ENCODE peak calls at places on chromosomes 11 and 22, in six cellular contexts. One of them, this sample, is unnamed.

GRCh38 chr11:104813532-104813931 is 84.7 kb downstream of the CASP12 start:
- DNase-seq in lower leg skin: no peak
- DNase-seq in nephron progenitor cell: no peak
- DNase-seq in fibroblast of villous mesenchyme: no peak
- DNase-seq in EL: no peak
- DNase-seq in activated T-helper 9 cell treated with anti-CD3 and anti-CD28 coated beads, Interleukin-2, amount 50 U/mL, for 16 hours: no peak
- DNase-seq in this sample: no peak

GRCh38 chr11:71358122-71358728 is 90.0 kb downstream of the DHCR7 start:
- DNase-seq in lower leg skin: no peak
- DNase-seq in activated T-helper 9 cell treated with anti-CD3 and anti-CD28 coated beads, Interleukin-2, amount 50 U/mL, for 16 hours: no peak
- DNase-seq in EL: no peak
- DNase-seq in nephron progenitor cell: no peak
- DNase-seq in fibroblast of villous mesenchyme: no peak
- DNase-seq in this sample: no peak

GRCh38 chr11:35357893-35358292 is 61.5 kb downstream of the SLC1A2 start:
- DNase-seq in lower leg skin: no peak
- DNase-seq in fibroblast of villous mesenchyme: no peak
- DNase-seq in EL: peak; percentile 55
- DNase-seq in activated T-helper 9 cell treated with anti-CD3 and anti-CD28 coated beads, Interleukin-2, amount 50 U/mL, for 16 hours: no peak
- DNase-seq in nephron progenitor cell: no peak
- DNase-seq in this sample: peak; percentile 47

GRCh38 chr11:68021167-68021787 is 9.2 kb upstream of the NDUFS8 start:
- DNase-seq in activated T-helper 9 cell treated with anti-CD3 and anti-CD28 coated beads, Interleukin-2, amount 50 U/mL, for 16 hours: no peak
- DNase-seq in lower leg skin: no peak
- DNase-seq in fibroblast of villous mesenchyme: no peak
- DNase-seq in EL: no peak
- DNase-seq in nephron progenitor cell: no peak
- DNase-seq in this sample: no peak

GRCh38 chr11:67024410-67024809 is 1.5 kb downstream of the SYT12 start:
- DNase-seq in fibroblast of villous mesenchyme: no peak
- DNase-seq in nephron progenitor cell: no peak
- DNase-seq in activated T-helper 9 cell treated with anti-CD3 and anti-CD28 coated beads, Interleukin-2, amount 50 U/mL, for 16 hours: peak; percentile 24
- DNase-seq in EL: no peak
- DNase-seq in lower leg skin: no peak
- DNase-seq in this sample: no peak

GRCh38 chr11:20511982-20512381 is 87.4 kb upstream of the SLC6A5 start:
- DNase-seq in fibroblast of villous mesenchyme: no peak
- DNase-seq in nephron progenitor cell: no peak
- DNase-seq in EL: no peak
- DNase-seq in activated T-helper 9 cell treated with anti-CD3 and anti-CD28 coated beads, Interleukin-2, amount 50 U/mL, for 16 hours: no peak
- DNase-seq in lower leg skin: no peak
- DNase-seq in this sample: no peak

GRCh38 chr22:47393191-47393590 is 630.7 kb downstream of the TBC1D22A start:
- DNase-seq in fibroblast of villous mesenchyme: no peak
- DNase-seq in EL: no peak
- DNase-seq in lower leg skin: no peak
- DNase-seq in nephron progenitor cell: no peak
- DNase-seq in activated T-helper 9 cell treated with anti-CD3 and anti-CD28 coated beads, Interleukin-2, amount 50 U/mL, for 16 hours: no peak
- DNase-seq in this sample: no peak

GRCh38 chr11:68117896-68118470 is 3.2 kb downstream of the CHKA start:
- DNase-seq in fibroblast of villous mesenchyme: no peak
- DNase-seq in lower leg skin: no peak
- DNase-seq in nephron progenitor cell: no peak
- DNase-seq in activated T-helper 9 cell treated with anti-CD3 and anti-CD28 coated beads, Interleukin-2, amount 50 U/mL, for 16 hours: no peak
- DNase-seq in EL: no peak
- DNase-seq in this sample: no peak

GRCh38 chr11:118843518-118843917 is 40.2 kb upstream of the CXCR5 start:
- DNase-seq in fibroblast of villous mesenchyme: no peak
- DNase-seq in nephron progenitor cell: no peak
- DNase-seq in EL: no peak
- DNase-seq in activated T-helper 9 cell treated with anti-CD3 and anti-CD28 coated beads, Interleukin-2, amount 50 U/mL, for 16 hours: no peak
- DNase-seq in lower leg skin: no peak
- DNase-seq in this sample: no peak

GRCh38 chr22:31337178-31337577 is 9.0 kb downstream of the PATZ1 start:
- DNase-seq in EL: peak; percentile 71
- DNase-seq in activated T-helper 9 cell treated with anti-CD3 and anti-CD28 coated beads, Interleukin-2, amount 50 U/mL, for 16 hours: no peak
- DNase-seq in nephron progenitor cell: no peak
- DNase-seq in fibroblast of villous mesenchyme: no peak
- DNase-seq in lower leg skin: no peak
- DNase-seq in this sample: no peak